ENCODE peak calls at places on chromosomes 5 and 9, in six cellular contexts. H is A673, K is heart left ventricle, V is right cardiac atrium, W is gastrocnemius medialis, F is transverse colon. R is an unnamed sample.
A peak's percentile ranks its signal among the peaks of the same experiment; 100 is the strongest.

GRCh38 chr5:143977891-143978448 is 166.0 kb downstream of the HMHB1 start:
- DNase-seq in V (no peak), K (no peak), F (no peak), W (no peak), H (no peak), R (no peak)

GRCh38 chr9:37486256-37486615 is 488 bp downstream of the POLR1E start:
- DNase-seq in V (no peak), F (no peak), H (no peak), K (no peak), W (no peak), R (no peak)

GRCh38 chr5:149257875-149258705 is 13.6 kb upstream of the AFAP1L1 start:
- DNase-seq in H (no peak), W (no peak), F (no peak), K (no peak), V (no peak), R (no peak)

GRCh38 chr5:173191561-173191960 is 43.4 kb downstream of the NKX2-5 start:
- DNase-seq in K (no peak), V (no peak), F (no peak), W (no peak), H (no peak), R (no peak)

GRCh38 chr5:93886098-93886806 is 144.9 kb upstream of the POU5F2 start:
- DNase-seq in V (no peak), F (no peak), W (no peak), K (no peak), H (no peak), R (no peak)

GRCh38 chr9:126334626-126335621 is 8.3 kb downstream of the MVB12B start:
- DNase-seq in W (peak; percentile 80), K (no peak), H (no peak), V (no peak), F (no peak), R (no peak)

GRCh38 chr9:94894111-94894699 is 167.7 kb downstream of the AOPEP start:
- DNase-seq in W (no peak), V (no peak), F (no peak), K (no peak), H (no peak), R (no peak)

GRCh38 chr9:121201045-121201737 is 478 bp downstream of the RAB14 start:
- DNase-seq in H (no peak), K (peak; percentile 82), V (peak; percentile 49), W (peak; percentile 6), F (peak; percentile 60), R (peak; percentile 57)

GRCh38 chr5:128574041-128574440 is 36.0 kb upstream of the FBN2 start:
- DNase-seq in K (no peak), H (no peak), V (no peak), F (no peak), W (no peak), R (no peak)

GRCh38 chr9:117120061-117120460 is 294.8 kb downstream of the ASTN2 start:
- DNase-seq in H (no peak), K (no peak), W (no peak), V (no peak), F (no peak), R (no peak)

DNA sequence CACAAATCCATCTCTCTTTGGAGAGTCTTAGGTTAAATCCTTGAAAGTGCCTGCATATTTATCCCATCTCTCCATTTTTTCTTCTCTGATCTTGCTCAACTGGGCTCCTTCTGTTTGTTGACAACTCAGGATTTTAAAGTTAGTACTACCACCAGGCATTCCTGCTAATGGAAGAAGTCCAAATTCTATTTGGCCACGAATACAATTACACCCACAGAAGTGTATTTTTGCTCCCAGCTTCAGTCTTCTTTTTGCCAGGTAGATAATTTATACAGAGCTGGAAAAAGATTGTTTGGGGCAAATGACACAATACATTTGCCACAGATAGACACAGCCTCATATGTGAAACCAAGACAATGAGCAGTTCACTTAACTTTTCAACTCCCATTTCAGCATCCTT is 74.8 kb downstream of the CETN3 start:
- DNase-seq in K (no peak), V (no peak), F (no peak), H (no peak), W (no peak), R (no peak)
- H3K4me3 ChIP-seq in K (no peak overlapping the region), V (no peak overlapping the region), F (no peak overlapping the region), H (no peak overlapping the region), W (no peak overlapping the region), R (no peak overlapping the region)

GRCh38 chr5:77851229-77852067 is 75.3 kb upstream of the TBCA start:
- DNase-seq in V (peak; percentile 25), H (peak; percentile 42), W (no peak), K (no peak), F (no peak), R (peak; percentile 48)
- H3K4me3 ChIP-seq in V (peak overlapping the region; percentile 86), H (peak overlapping the region; percentile 56), W (peak overlapping the region; percentile 76), K (peak overlapping the region; percentile 50), F (peak overlapping the region; percentile 55), R (peak overlapping the region; percentile 70)

DNA sequence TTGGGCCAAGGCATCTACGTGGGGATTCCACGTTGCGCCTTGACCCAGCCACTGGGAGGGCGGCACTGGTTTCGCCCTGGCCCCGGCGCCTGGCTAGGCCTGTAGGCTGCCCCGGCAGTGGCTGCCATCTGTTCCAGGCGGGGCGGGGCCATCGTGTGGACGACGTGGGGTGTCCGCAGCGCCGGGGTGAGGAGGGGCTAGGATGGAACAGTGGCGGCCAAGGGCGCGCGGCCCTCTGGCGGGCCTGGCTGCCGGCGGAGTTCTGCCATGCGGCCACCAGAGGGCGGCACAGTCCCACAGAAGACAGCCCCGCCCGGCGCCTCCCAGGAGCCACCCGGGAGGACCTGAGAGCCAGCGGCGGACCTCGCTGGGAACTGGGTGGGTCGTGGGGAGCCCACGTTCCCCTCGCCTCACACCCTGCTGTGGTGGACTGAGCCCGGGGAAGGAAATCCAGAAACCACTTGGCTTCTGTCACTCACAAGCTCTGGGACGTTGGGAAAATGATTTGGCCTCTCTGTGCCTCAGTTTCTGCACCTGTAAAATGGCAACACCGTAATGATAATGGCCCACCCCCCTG is 22.6 kb upstream of the RAPGEF1 start:
- DNase-seq in F (peak; percentile 78), H (peak; percentile 73), V (peak; percentile 75), K (peak; percentile 89), W (peak; percentile 21), R (peak; percentile 69)
- H3K4me3 ChIP-seq in F (no peak overlapping the region), H (no peak overlapping the region), V (no peak overlapping the region), K (no peak overlapping the region), W (peak overlapping the region; percentile 22), R (no peak overlapping the region)

GRCh38 chr5:142433526-142434321 is 108.9 kb upstream of the SPRY4 start:
- DNase-seq in W (no peak), K (no peak), V (no peak), H (peak; percentile 67), F (no peak), R (no peak)

GRCh38 chr5:142432369-142432863 is 107.6 kb upstream of the SPRY4 start:
- DNase-seq in H (no peak), V (no peak), W (no peak), K (peak; percentile 61), F (peak; percentile 72), R (peak; percentile 97)

GRCh38 chr5:142435410-142436115 is 110.7 kb upstream of the SPRY4 start:
- DNase-seq in W (no peak), V (no peak), H (no peak), F (no peak), K (no peak), R (no peak)

GRCh38 chr5:142432961-142433360 is 108.1 kb upstream of the SPRY4 start:
- DNase-seq in K (no peak), H (no peak), V (no peak), W (no peak), F (peak; percentile 25), R (peak; percentile 8)

DNA sequence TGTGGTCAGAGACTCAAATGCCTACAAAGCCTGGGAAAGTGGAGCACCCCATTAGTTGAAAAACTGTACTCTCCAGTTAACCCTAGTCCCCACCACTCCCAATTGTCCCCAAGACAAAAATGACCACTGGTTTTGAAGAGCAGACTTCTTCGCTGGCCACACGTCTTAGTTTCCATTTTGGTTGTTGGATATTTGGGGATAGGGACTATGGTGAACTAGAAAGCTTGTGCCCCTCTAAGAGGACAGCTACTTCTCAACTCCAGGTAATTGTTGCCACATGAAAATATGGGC is 109.4 kb upstream of the SPRY4 start:
- DNase-seq in F (no peak), K (no peak), H (no peak), W (no peak), V (no peak), R (no peak)
- H3K4me3 ChIP-seq in F (no peak overlapping the region), K (no peak overlapping the region), H (no peak overlapping the region), W (no peak overlapping the region), V (no peak overlapping the region), R (no peak overlapping the region)

DNA sequence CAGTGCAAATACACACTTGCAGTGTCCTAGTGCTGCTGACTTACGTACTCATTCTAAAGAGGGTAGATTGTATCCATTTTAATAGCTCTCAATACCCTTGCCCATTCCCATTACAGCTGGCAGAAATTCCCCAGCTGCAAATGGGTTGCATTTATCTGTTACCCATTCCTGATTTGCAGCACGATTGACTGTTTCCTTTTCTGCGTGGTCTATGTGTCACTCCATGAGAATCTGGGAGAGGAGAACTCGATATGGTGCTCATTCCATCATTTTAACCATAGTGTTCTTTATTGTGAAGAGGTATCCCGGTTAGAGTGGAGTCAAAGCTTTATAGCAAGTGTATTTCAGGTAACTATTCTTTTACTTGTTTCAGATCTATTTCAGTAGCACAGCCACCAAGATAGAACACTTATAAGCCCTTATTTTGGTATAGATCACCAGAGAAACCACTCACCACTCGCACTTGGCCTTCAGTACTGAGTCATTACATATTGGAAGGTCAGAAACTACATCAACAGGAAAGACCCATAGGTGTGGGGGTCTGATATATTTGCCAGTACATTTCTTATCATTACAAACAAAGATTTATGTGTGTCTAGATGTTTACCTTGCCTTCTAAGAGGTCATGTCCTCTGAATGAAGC is 139.5 kb downstream of the MUSK start:
- DNase-seq in W (no peak), H (no peak), K (no peak), F (no peak), V (no peak), R (no peak)
- H3K4me3 ChIP-seq in W (no peak overlapping the region), H (no peak overlapping the region), K (no peak overlapping the region), F (no peak overlapping the region), V (no peak overlapping the region), R (no peak overlapping the region)

GRCh38 chr9:1052119-1052907 is 2.2 kb downstream of the DMRT2 start:
- DNase-seq in F (no peak), H (no peak), K (no peak), V (peak; percentile 14), W (no peak), R (no peak)
- H3K4me3 ChIP-seq in F (peak overlapping the region; percentile 58), H (no peak overlapping the region), K (peak overlapping the region; percentile 17), V (peak overlapping the region; percentile 27), W (peak overlapping the region; percentile 54), R (no peak overlapping the region)